ENCODE peak calls at places on chromosome 13, in ten cellular contexts. One of them, this sample, is unnamed.
A peak's percentile ranks its signal among the peaks of the same experiment; 100 is the strongest.

GRCh38 chr13:58376775-58377174 is 745.2 kb downstream of the PCDH17 start:
- DNase-seq in nephron progenitor cell: no peak
- DNase-seq in PC-9: no peak
- DNase-seq in GM10248: peak; percentile 4
- DNase-seq in stimulated activated CD4-positive, alpha-beta T cell treated with anti-CD3 and anti-CD28 coated beads, Interleukin-1b, Interleukin-23, amount 100 ng/mL, for 1 hour: no peak
- DNase-seq in GM12865: no peak
- DNase-seq in transverse colon: no peak
- DNase-seq in cortex of kidney: no peak
- DNase-seq in AG20443: no peak
- DNase-seq in EH: no peak
- DNase-seq in this sample: no peak

GRCh38 chr13:49652691-49653305 is 24.5 kb downstream of the ARL11 start:
- DNase-seq in nephron progenitor cell: peak; percentile 45
- DNase-seq in PC-9: peak; percentile 39
- DNase-seq in GM10248: peak; percentile 57
- DNase-seq in stimulated activated CD4-positive, alpha-beta T cell treated with anti-CD3 and anti-CD28 coated beads, Interleukin-1b, Interleukin-23, amount 100 ng/mL, for 1 hour: no peak
- DNase-seq in GM12865: peak; percentile 56
- DNase-seq in transverse colon: peak; percentile 32
- DNase-seq in cortex of kidney: no peak
- DNase-seq in AG20443: peak; percentile 69
- DNase-seq in EH: peak; percentile 51
- DNase-seq in this sample: no peak

GRCh38 chr13:20525144-20525600 is 485 bp downstream of the CRYL1 start:
- DNase-seq in nephron progenitor cell: peak; percentile 23
- DNase-seq in PC-9: no peak
- DNase-seq in GM10248: peak; percentile 39
- DNase-seq in stimulated activated CD4-positive, alpha-beta T cell treated with anti-CD3 and anti-CD28 coated beads, Interleukin-1b, Interleukin-23, amount 100 ng/mL, for 1 hour: no peak
- DNase-seq in GM12865: peak; percentile 51
- DNase-seq in transverse colon: peak; percentile 57
- DNase-seq in cortex of kidney: no peak
- DNase-seq in AG20443: no peak
- DNase-seq in EH: peak; percentile 22
- DNase-seq in this sample: no peak

GRCh38 chr13:44576396-44577235 is 486 bp upstream of the TSC22D1 start:
- DNase-seq in nephron progenitor cell: peak; percentile 63
- DNase-seq in PC-9: peak; percentile 10
- DNase-seq in GM10248: peak; percentile 37
- DNase-seq in stimulated activated CD4-positive, alpha-beta T cell treated with anti-CD3 and anti-CD28 coated beads, Interleukin-1b, Interleukin-23, amount 100 ng/mL, for 1 hour: peak; percentile 2
- DNase-seq in GM12865: peak; percentile 37
- DNase-seq in transverse colon: peak; percentile 19
- DNase-seq in cortex of kidney: no peak
- DNase-seq in AG20443: peak; percentile 50
- DNase-seq in EH: no peak
- DNase-seq in this sample: no peak

GRCh38 chr13:73657821-73658540 is 476.2 kb downstream of the KLF12 start:
- DNase-seq in nephron progenitor cell: no peak
- DNase-seq in PC-9: no peak
- DNase-seq in GM10248: no peak
- DNase-seq in stimulated activated CD4-positive, alpha-beta T cell treated with anti-CD3 and anti-CD28 coated beads, Interleukin-1b, Interleukin-23, amount 100 ng/mL, for 1 hour: no peak
- DNase-seq in GM12865: no peak
- DNase-seq in transverse colon: no peak
- DNase-seq in cortex of kidney: no peak
- DNase-seq in AG20443: peak; percentile 32
- DNase-seq in EH: peak; percentile 32
- DNase-seq in this sample: no peak

GRCh38 chr13:21674271-21675009 is 3.6 kb downstream of the FGF9 start:
- DNase-seq in nephron progenitor cell: peak; percentile 69
- DNase-seq in PC-9: no peak
- DNase-seq in GM10248: peak; percentile 30
- DNase-seq in stimulated activated CD4-positive, alpha-beta T cell treated with anti-CD3 and anti-CD28 coated beads, Interleukin-1b, Interleukin-23, amount 100 ng/mL, for 1 hour: no peak
- DNase-seq in GM12865: no peak
- DNase-seq in transverse colon: peak; percentile 23
- DNase-seq in cortex of kidney: no peak
- DNase-seq in AG20443: peak; percentile 69
- DNase-seq in EH: no peak
- DNase-seq in this sample: no peak

GRCh38 chr13:24146961-24147569 is 13.5 kb upstream of the SPATA13 start:
- DNase-seq in nephron progenitor cell: no peak
- DNase-seq in PC-9: no peak
- DNase-seq in GM10248: no peak
- DNase-seq in stimulated activated CD4-positive, alpha-beta T cell treated with anti-CD3 and anti-CD28 coated beads, Interleukin-1b, Interleukin-23, amount 100 ng/mL, for 1 hour: no peak
- DNase-seq in GM12865: no peak
- DNase-seq in transverse colon: no peak
- DNase-seq in cortex of kidney: no peak
- DNase-seq in AG20443: no peak
- DNase-seq in EH: peak; percentile 80
- DNase-seq in this sample: no peak

GRCh38 chr13:37429976-37430375 is 168.6 kb downstream of the POSTN start:
- DNase-seq in nephron progenitor cell: no peak
- DNase-seq in PC-9: no peak
- DNase-seq in GM10248: no peak
- DNase-seq in stimulated activated CD4-positive, alpha-beta T cell treated with anti-CD3 and anti-CD28 coated beads, Interleukin-1b, Interleukin-23, amount 100 ng/mL, for 1 hour: no peak
- DNase-seq in GM12865: no peak
- DNase-seq in transverse colon: no peak
- DNase-seq in cortex of kidney: no peak
- DNase-seq in AG20443: peak; percentile 71
- DNase-seq in EH: peak; percentile 85
- DNase-seq in this sample: no peak

GRCh38 chr13:23323946-23324709 is 109.4 kb downstream of the SACS start:
- DNase-seq in nephron progenitor cell: no peak
- DNase-seq in PC-9: no peak
- DNase-seq in GM10248: no peak
- DNase-seq in stimulated activated CD4-positive, alpha-beta T cell treated with anti-CD3 and anti-CD28 coated beads, Interleukin-1b, Interleukin-23, amount 100 ng/mL, for 1 hour: no peak
- DNase-seq in GM12865: no peak
- DNase-seq in transverse colon: no peak
- DNase-seq in cortex of kidney: no peak
- DNase-seq in AG20443: peak; percentile 30
- DNase-seq in EH: no peak
- DNase-seq in this sample: no peak

GRCh38 chr13:100941377-100941776 is 266.8 kb upstream of the TMTC4 start:
- DNase-seq in nephron progenitor cell: no peak
- DNase-seq in PC-9: no peak
- DNase-seq in GM10248: no peak
- DNase-seq in stimulated activated CD4-positive, alpha-beta T cell treated with anti-CD3 and anti-CD28 coated beads, Interleukin-1b, Interleukin-23, amount 100 ng/mL, for 1 hour: no peak
- DNase-seq in GM12865: no peak
- DNase-seq in transverse colon: no peak
- DNase-seq in cortex of kidney: no peak
- DNase-seq in AG20443: no peak
- DNase-seq in EH: no peak
- DNase-seq in this sample: no peak

GRCh38 chr13:110683203-110683883 is 22.6 kb downstream of the CARS2 start:
- DNase-seq in nephron progenitor cell: no peak
- DNase-seq in PC-9: no peak
- DNase-seq in GM10248: no peak
- DNase-seq in stimulated activated CD4-positive, alpha-beta T cell treated with anti-CD3 and anti-CD28 coated beads, Interleukin-1b, Interleukin-23, amount 100 ng/mL, for 1 hour: no peak
- DNase-seq in GM12865: no peak
- DNase-seq in transverse colon: no peak
- DNase-seq in cortex of kidney: no peak
- DNase-seq in AG20443: no peak
- DNase-seq in EH: peak; percentile 17
- DNase-seq in this sample: no peak

GRCh38 chr13:84831666-84832657 is 949.7 kb upstream of the SLITRK1 start:
- DNase-seq in nephron progenitor cell: no peak
- DNase-seq in PC-9: no peak
- DNase-seq in GM10248: no peak
- DNase-seq in stimulated activated CD4-positive, alpha-beta T cell treated with anti-CD3 and anti-CD28 coated beads, Interleukin-1b, Interleukin-23, amount 100 ng/mL, for 1 hour: no peak
- DNase-seq in GM12865: no peak
- DNase-seq in transverse colon: no peak
- DNase-seq in cortex of kidney: no peak
- DNase-seq in AG20443: no peak
- DNase-seq in EH: no peak
- DNase-seq in this sample: no peak

GRCh38 chr13:40517486-40518311 is 148.7 kb downstream of the FOXO1 start:
- DNase-seq in nephron progenitor cell: no peak
- DNase-seq in PC-9: no peak
- DNase-seq in GM10248: peak; percentile 65
- DNase-seq in stimulated activated CD4-positive, alpha-beta T cell treated with anti-CD3 and anti-CD28 coated beads, Interleukin-1b, Interleukin-23, amount 100 ng/mL, for 1 hour: no peak
- DNase-seq in GM12865: peak; percentile 91
- DNase-seq in transverse colon: no peak
- DNase-seq in cortex of kidney: no peak
- DNase-seq in AG20443: no peak
- DNase-seq in EH: no peak
- DNase-seq in this sample: no peak

GRCh38 chr13:40981361-40981760 is 37.8 kb downstream of the ELF1 start:
- DNase-seq in nephron progenitor cell: no peak
- DNase-seq in PC-9: no peak
- DNase-seq in GM10248: no peak
- DNase-seq in stimulated activated CD4-positive, alpha-beta T cell treated with anti-CD3 and anti-CD28 coated beads, Interleukin-1b, Interleukin-23, amount 100 ng/mL, for 1 hour: no peak
- DNase-seq in GM12865: no peak
- DNase-seq in transverse colon: no peak
- DNase-seq in cortex of kidney: no peak
- DNase-seq in AG20443: no peak
- DNase-seq in EH: no peak
- DNase-seq in this sample: no peak

GRCh38 chr13:90594694-90595093 is 752.8 kb upstream of the MIR17HG start:
- DNase-seq in nephron progenitor cell: no peak
- DNase-seq in PC-9: no peak
- DNase-seq in GM10248: no peak
- DNase-seq in stimulated activated CD4-positive, alpha-beta T cell treated with anti-CD3 and anti-CD28 coated beads, Interleukin-1b, Interleukin-23, amount 100 ng/mL, for 1 hour: no peak
- DNase-seq in GM12865: no peak
- DNase-seq in transverse colon: no peak
- DNase-seq in cortex of kidney: no peak
- DNase-seq in AG20443: no peak
- DNase-seq in EH: peak; percentile 44
- DNase-seq in this sample: no peak

This sample was measured in Panc1.